ENCODE peak calls at places on chromosomes 2 and 18, in nine cellular contexts. J, A, Y, S, K, T, V, N and D are unnamed samples.

GRCh38 chr2:179546656-179547055 is 282.0 kb upstream of the SESTD1 start:
- DNase-seq in J (no peak), A (no peak), Y (no peak), S (no peak), K (no peak), T (no peak), V (no peak), N (no peak), D (no peak)

GRCh38 chr2:195461010-195461409 is 196.0 kb upstream of the SLC39A10 start:
- DNase-seq in J (no peak), A (no peak), Y (no peak), S (no peak), K (no peak), T (no peak), V (no peak), N (no peak), D (no peak)

GRCh38 chr2:80258793-80259192 is 45.8 kb downstream of the LRRTM1 start:
- DNase-seq in J (no peak), A (no peak), Y (no peak), S (no peak), K (no peak), T (no peak), V (no peak), N (no peak), D (no peak)

GRCh38 chr2:71348302-71348701 is 16.7 kb downstream of the ZNF638 start:
- DNase-seq in J (no peak), A (no peak), Y (no peak), S (no peak), K (no peak), T (peak), V (no peak), N (no peak), D (peak)

GRCh38 chr2:37683926-37684780 is 12.7 kb upstream of the CDC42EP3 start:
- DNase-seq in J (no peak), A (no peak), Y (no peak), S (no peak), K (no peak), T (no peak), V (no peak), N (peak), D (no peak)

GRCh38 chr2:19021100-19021476 is 337.3 kb downstream of the OSR1 start:
- DNase-seq in J (no peak), A (no peak), Y (no peak), S (peak), K (no peak), T (no peak), V (no peak), N (no peak), D (peak)

GRCh38 chr2:1662606-1663180 is 81.6 kb downstream of the PXDN start:
- DNase-seq in J (no peak), A (no peak), Y (no peak), S (no peak), K (no peak), T (no peak), V (no peak), N (no peak), D (no peak)

GRCh38 chr2:216195565-216195978 is 86.4 kb downstream of the XRCC5 start:
- DNase-seq in J (no peak), A (no peak), Y (no peak), S (peak), K (no peak), T (no peak), V (no peak), N (no peak), D (peak)

GRCh38 chr18:48036191-48036590 is 105.7 kb upstream of the SMAD2 start:
- DNase-seq in J (no peak), A (no peak), Y (no peak), S (peak), K (no peak), T (no peak), V (no peak), N (no peak), D (peak)

GRCh38 chr2:239594772-239595608 is 194.2 kb upstream of the HDAC4 start:
- DNase-seq in J (no peak), A (no peak), Y (no peak), S (no peak), K (no peak), T (no peak), V (no peak), N (no peak), D (no peak)

GRCh38 chr2:138777996-138778395 is 2.2 kb downstream of the NXPH2 start:
- DNase-seq in J (no peak), A (no peak), Y (no peak), S (peak), K (no peak), T (no peak), V (no peak), N (no peak), D (no peak)

GRCh38 chr18:45839415-45840395 is 14.2 kb downstream of the SIGLEC15 start:
- DNase-seq in J (no peak), A (peak), Y (no peak), S (peak), K (peak), T (no peak), V (no peak), N (no peak), D (peak)

GRCh38 chr2:10533811-10534321 is 85.7 kb upstream of the ODC1 start:
- DNase-seq in J (no peak), A (no peak), Y (peak), S (no peak), K (no peak), T (no peak), V (no peak), N (no peak), D (peak)

GRCh38 chr2:61662990-61663389 is 124.8 kb upstream of the XPO1 start:
- DNase-seq in J (no peak), A (no peak), Y (no peak), S (no peak), K (no peak), T (no peak), V (no peak), N (no peak), D (no peak)

GRCh38 chr2:72334806-72335205 is 187.1 kb upstream of the CYP26B1 start:
- DNase-seq in J (no peak), A (no peak), Y (no peak), S (no peak), K (no peak), T (no peak), V (no peak), N (no peak), D (no peak)

GRCh38 chr18:71252351-71252862 is 963.6 kb downstream of the SOCS6 start:
- DNase-seq in J (no peak), A (no peak), Y (no peak), S (no peak), K (no peak), T (no peak), V (no peak), N (no peak), D (no peak)

GRCh38 chr18:24027156-24027555 is 12.6 kb downstream of the TTC39C start:
- DNase-seq in J (no peak), A (no peak), Y (no peak), S (peak), K (no peak), T (no peak), V (no peak), N (no peak), D (peak)

GRCh38 chr2:129906139-129906860 is 73.2 kb upstream of the RAB6C start:
- DNase-seq in J (no peak), A (no peak), Y (no peak), S (no peak), K (peak), T (no peak), V (no peak), N (no peak), D (no peak)

GRCh38 chr2:112151275-112151674 is 13.1 kb downstream of the FBLN7 start:
- DNase-seq in J (no peak), A (no peak), Y (no peak), S (no peak), K (no peak), T (no peak), V (no peak), N (no peak), D (no peak)

GRCh38 chr2:42359304-42359749 is 1.7 kb downstream of the COX7A2L start:
- DNase-seq in J (no peak), A (no peak), Y (no peak), S (peak), K (no peak), T (no peak), V (no peak), N (no peak), D (peak)

GRCh38 chr2:111102216-111102615 is 18.5 kb upstream of the BCL2L11 start:
- DNase-seq in J (no peak), A (no peak), Y (no peak), S (no peak), K (no peak), T (no peak), V (no peak), N (no peak), D (no peak)

GRCh38 chr2:149360106-149360505 is 29.7 kb downstream of the LYPD6 start:
- DNase-seq in J (no peak), A (no peak), Y (no peak), S (peak), K (no peak), T (no peak), V (no peak), N (no peak), D (no peak)

GRCh38 chr2:69948963-69949645 is 12.3 kb downstream of the ASPRV1 start:
- DNase-seq in J (no peak), A (no peak), Y (no peak), S (no peak), K (peak), T (no peak), V (no peak), N (no peak), D (no peak)

GRCh38 chr2:240182001-240182400 is 41.5 kb upstream of the OTOS start:
- DNase-seq in J (no peak), A (no peak), Y (peak), S (no peak), K (no peak), T (no peak), V (no peak), N (no peak), D (no peak)

GRCh38 chr2:222000326-222000725 is 298.5 kb downstream of the PAX3 start:
- DNase-seq in J (no peak), A (no peak), Y (no peak), S (peak), K (no peak), T (no peak), V (no peak), N (no peak), D (peak)

GRCh38 chr2:151799886-151800292 is 28.3 kb downstream of the ARL5A start:
- DNase-seq in J (no peak), A (no peak), Y (no peak), S (no peak), K (no peak), T (no peak), V (no peak), N (no peak), D (no peak)

GRCh38 chr18:9418047-9418690 is 57.1 kb upstream of the RALBP1 start:
- DNase-seq in J (no peak), A (no peak), Y (no peak), S (no peak), K (no peak), T (no peak), V (no peak), N (no peak), D (no peak)

GRCh38 chr2:133063792-133064191 is 393.8 kb upstream of the LYPD1 start:
- DNase-seq in J (no peak), A (peak), Y (no peak), S (peak), K (no peak), T (peak), V (no peak), N (no peak), D (peak)